ENCODE peak calls at places on chromosomes 12 and 14, in six cellular contexts. T is mucosa of descending colon; A is SK-N-SH; V is transverse colon; U is CD8-positive, alpha-beta memory T cell; H is PC-3. Z is an unnamed sample. For H3K4me1 and H3K9me3, the result is how much of the 10 kb centered on the place peaks cover.

GRCh38 chr14:55556929-55557623 is 22.9 kb upstream of the KTN1 start:
- DNase-seq in V (peak), T (no peak), U (no peak), A (peak), H (peak), Z (peak)

GRCh38 chr14:67360469-67361206 is 510 bp downstream of the EIF2S1 start:
- DNase-seq in A (no peak), H (no peak), U (no peak), V (no peak), T (no peak), Z (no peak)

GRCh38 chr14:98462908-98463307 is 809.1 kb downstream of the BCL11B start:
- DNase-seq in T (no peak), H (no peak), V (no peak), A (no peak), U (no peak), Z (no peak)

GRCh38 chr14:104970231-104971068 is 7.7 kb downstream of the AHNAK2 start:
- DNase-seq in A (no peak), T (peak), V (peak), U (no peak), H (peak), Z (peak)

GRCh38 chr12:71639341-71639760 is 24.3 kb downstream of the ZFC3H1 start:
- DNase-seq in A (peak), U (no peak), V (no peak), T (no peak), H (peak), Z (peak)

GRCh38 chr12:6551496-6552139 is 4.2 kb downstream of the IFFO1 start:
- DNase-seq in H (no peak), U (no peak), A (no peak), T (no peak), V (no peak), Z (no peak)

GRCh38 chr14:89465894-89466293 is 48.9 kb upstream of the FOXN3 start:
- DNase-seq in U (no peak), T (no peak), H (no peak), V (no peak), A (no peak), Z (no peak)

GRCh38 chr12:130838284-130838950 is 633 bp downstream of the STX2 start:
- DNase-seq in A (no peak), H (peak), T (peak), V (peak), U (peak), Z (peak)

GRCh38 chr12:94172031-94172430 is 23.7 kb downstream of the PLXNC1 start:
- DNase-seq in H (peak), V (peak), A (no peak), U (no peak), T (no peak), Z (no peak)

GRCh38 chr12:104337030-104337558 is 33.6 kb downstream of the EID3 start:
- DNase-seq in T (no peak), V (no peak), H (no peak), A (no peak), U (no peak), Z (no peak)

GRCh38 chr12:104334581-104334980 is 31.0 kb downstream of the EID3 start:
- DNase-seq in U (no peak), H (no peak), T (no peak), V (no peak), A (no peak), Z (no peak)

GRCh38 chr12:104339663-104340062 is 36.1 kb downstream of the EID3 start:
- DNase-seq in A (no peak), H (no peak), U (no peak), V (no peak), T (no peak), Z (no peak)

GRCh38 chr12:104333692-104334255 is 30.2 kb downstream of the EID3 start:
- DNase-seq in U (no peak), V (no peak), A (no peak), T (no peak), H (no peak), Z (no peak)

GRCh38 chr12:104336115-104336514 is 32.6 kb downstream of the EID3 start:
- DNase-seq in T (no peak), V (no peak), U (no peak), A (no peak), H (no peak), Z (no peak)
- H3K4me1 ChIP-seq in T (under half), V (under half), U (under half), A (under half), H (under half), Z (under half)

DNA sequence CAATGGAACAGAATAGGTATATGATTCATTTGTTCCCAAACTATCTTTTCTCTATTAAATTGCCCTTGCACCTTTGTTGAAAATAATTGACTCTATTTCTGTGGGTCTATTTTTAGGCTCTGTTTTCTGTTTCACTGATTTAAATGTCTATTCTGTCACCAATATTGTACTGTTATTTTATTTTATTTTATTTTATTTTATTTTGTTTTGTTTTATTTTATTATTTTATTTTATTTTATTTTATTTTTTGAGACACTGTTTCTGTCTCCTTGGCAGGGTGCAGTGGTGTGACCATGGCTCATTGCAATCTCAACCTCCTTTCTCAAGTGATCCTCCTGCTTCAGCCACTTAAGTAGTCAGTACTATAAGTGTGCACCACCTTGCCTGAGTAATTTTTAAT is 34.9 kb downstream of the OR4N2 start:
- DNase-seq in U (no peak), T (no peak), A (no peak), H (no peak), V (no peak), Z (no peak)
- H3K9me3 ChIP-seq in U (under half), T (half or more), A (under half), H (under half), V (under half), Z (under half)

DNA sequence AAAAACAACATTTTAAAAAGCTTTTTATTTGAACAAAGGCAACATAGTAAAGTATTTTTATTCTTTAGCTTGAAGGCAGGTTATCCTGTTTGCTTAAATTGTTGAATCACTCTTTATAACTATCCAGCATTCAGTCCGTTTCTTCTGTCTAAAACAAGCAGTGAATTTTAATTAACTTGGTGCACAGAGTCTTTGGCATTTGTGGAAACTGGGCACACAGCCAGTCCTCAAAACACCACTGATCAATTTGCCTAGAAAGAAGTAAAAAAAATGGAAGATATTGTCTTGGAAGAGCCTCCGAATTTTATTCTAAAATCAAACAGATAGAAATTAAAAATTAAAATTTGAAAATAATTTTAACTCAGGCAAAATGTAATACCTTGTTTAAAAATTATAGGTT is 926.9 kb downstream of the SLC16A7 start:
- DNase-seq in H (no peak), A (no peak), T (no peak), V (no peak), U (no peak), Z (no peak)
- H3K4me1 ChIP-seq in H (under half), A (under half), T (under half), V (under half), U (under half), Z (under half)

DNA sequence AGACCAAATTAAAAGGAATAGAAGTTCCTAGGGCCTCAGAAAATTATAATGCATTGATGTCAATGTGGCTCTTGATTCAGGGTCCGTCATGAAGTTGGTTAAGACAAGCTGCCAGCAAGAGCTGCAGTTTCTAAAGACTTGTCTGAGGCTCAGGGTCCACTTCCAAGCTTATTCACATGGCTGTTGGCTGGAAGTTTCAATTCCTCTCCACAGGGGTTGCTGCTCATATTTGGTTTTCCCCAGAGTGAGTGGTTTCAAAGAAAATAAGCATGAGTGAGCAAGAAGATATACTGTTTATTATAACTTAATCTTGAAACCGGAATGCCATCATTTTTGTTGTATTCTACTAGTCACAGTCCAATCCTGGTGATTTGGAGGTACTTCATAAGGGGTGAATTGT is 1247.4 kb downstream of the LRFN5 start:
- DNase-seq in A (no peak), H (no peak), T (no peak), V (no peak), U (no peak), Z (no peak)
- H3K9me3 ChIP-seq in A (under half), H (under half), T (under half), V (under half), U (under half), Z (under half)